ENCODE peak calls at places on chromosomes 11 and 22, in five cellular contexts. Y is body of pancreas, N is heart left ventricle, E is right lobe of liver, V is hepatocyte. K is an unnamed sample.

GRCh38 chr11:9639099-9639498 is 24.8 kb upstream of the SWAP70 start:
- DNase-seq in Y (peak; percentile 19), N (peak; percentile 45), E (no peak), V (no peak), K (peak; percentile 82)

GRCh38 chr11:65295001-65295400 is 19.7 kb upstream of the CDC42EP2 start:
- DNase-seq in Y (no peak), N (no peak), E (no peak), V (no peak), K (peak; percentile 54)

GRCh38 chr11:8833568-8834275 is 77.3 kb upstream of the AKIP1 start:
- DNase-seq in Y (no peak), N (no peak), E (no peak), V (no peak), K (no peak)

GRCh38 chr22:46587067-46587471 is 33.1 kb upstream of the GRAMD4 start:
- DNase-seq in Y (no peak), N (no peak), E (no peak), V (no peak), K (peak; percentile 71)

GRCh38 chr11:10674991-10675440 is 18.5 kb downstream of the IRAG1 start:
- DNase-seq in Y (no peak), N (peak; percentile 52), E (no peak), V (no peak), K (peak; percentile 77)

GRCh38 chr22:26547426-26547825 is 35.2 kb upstream of the TFIP11 start:
- DNase-seq in Y (no peak), N (no peak), E (no peak), V (no peak), K (no peak)

GRCh38 chr11:100878474-100878873 is 191.4 kb downstream of the ARHGAP42 start:
- DNase-seq in Y (no peak), N (peak; percentile 28), E (no peak), V (no peak), K (no peak)

GRCh38 chr22:35601743-35602633 is 15.1 kb downstream of the MB start:
- DNase-seq in Y (peak; percentile 73), N (no peak), E (no peak), V (peak; percentile 57), K (peak; percentile 27)

GRCh38 chr11:28512143-28512756 is 404.1 kb downstream of the METTL15 start:
- DNase-seq in Y (no peak), N (no peak), E (no peak), V (no peak), K (peak; percentile 73)

GRCh38 chr11:35418847-35419712 is at the start of gene SLC1A2:
- DNase-seq in Y (no peak), N (peak; percentile 34), E (no peak), V (peak; percentile 41), K (no peak)

GRCh38 chr11:121634889-121635288 is 182.1 kb upstream of the SORL1-AS1 start:
- DNase-seq in Y (no peak), N (no peak), E (no peak), V (no peak), K (no peak)

GRCh38 chr22:46890819-46891218 is 128.4 kb downstream of the TBC1D22A start:
- DNase-seq in Y (no peak), N (no peak), E (no peak), V (no peak), K (peak; percentile 54)

GRCh38 chr22:21881841-21882753 is 14.7 kb upstream of the MAPK1 start:
- DNase-seq in Y (no peak), N (no peak), E (no peak), V (no peak), K (no peak)

GRCh38 chr22:30926706-30927105 is 41.9 kb downstream of the MORC2 start:
- DNase-seq in Y (no peak), N (no peak), E (no peak), V (no peak), K (peak; percentile 26)

GRCh38 chr11:75273331-75273988 is 32.9 kb downstream of the TPBGL start:
- DNase-seq in Y (no peak), N (no peak), E (no peak), V (no peak), K (peak; percentile 45)

GRCh38 chr22:49150801-49151221 is 676.9 kb downstream of the BRD1 start:
- DNase-seq in Y (no peak), N (no peak), E (no peak), V (no peak), K (no peak)

GRCh38 chr11:35247863-35248262 is 108.9 kb downstream of the CD44 start:
- DNase-seq in Y (no peak), N (no peak), E (no peak), V (no peak), K (no peak)

GRCh38 chr11:6757373-6757967 is 14.3 kb downstream of the OR2AG2 start:
- DNase-seq in Y (peak; percentile 69), N (peak; percentile 62), E (peak; percentile 32), V (peak; percentile 78), K (no peak)

GRCh38 chr11:10294289-10294953 is 402 bp upstream of the SBF2 start:
- DNase-seq in Y (peak; percentile 47), N (peak; percentile 47), E (peak; percentile 62), V (peak; percentile 70), K (peak; percentile 85)

GRCh38 chr22:46862418-46863324 is 100.2 kb downstream of the TBC1D22A start:
- DNase-seq in Y (no peak), N (no peak), E (no peak), V (no peak), K (no peak)

GRCh38 chr11:17343907-17344306 is 7.7 kb upstream of the NCR3LG1 start:
- DNase-seq in Y (no peak), N (no peak), E (no peak), V (peak; percentile 31), K (no peak)

GRCh38 chr11:77190331-77191075 is 62.5 kb downstream of the MYO7A start:
- DNase-seq in Y (no peak), N (no peak), E (no peak), V (no peak), K (peak; percentile 65)

GRCh38 chr11:8650401-8650990 is 32.0 kb downstream of the TRIM66 start:
- DNase-seq in Y (no peak), N (no peak), E (no peak), V (no peak), K (no peak)

GRCh38 chr11:19173004-19173689 is 28.6 kb downstream of the CSRP3 start:
- DNase-seq in Y (no peak), N (peak; percentile 49), E (no peak), V (no peak), K (no peak)

GRCh38 chr11:34633990-34634725 is 13.3 kb downstream of the EHF start:
- DNase-seq in Y (peak; percentile 71), N (no peak), E (no peak), V (no peak), K (no peak)

GRCh38 chr11:2700415-2701211 is 819 bp upstream of the KCNQ1OT1 start:
- DNase-seq in Y (peak; percentile 72), N (peak; percentile 75), E (peak; percentile 82), V (peak; percentile 72), K (peak; percentile 92)

GRCh38 chr11:100563541-100564280 is 123.4 kb upstream of the ARHGAP42 start:
- DNase-seq in Y (no peak), N (no peak), E (no peak), V (no peak), K (no peak)

GRCh38 chr11:129955282-129955681 is 47.4 kb downstream of the PRDM10 start:
- DNase-seq in Y (no peak), N (no peak), E (no peak), V (no peak), K (no peak)
- H3K27ac ChIP-seq in Y (no peak overlapping the region), N (no peak overlapping the region), E (no peak overlapping the region), V (no peak overlapping the region), K (no peak overlapping the region)

GRCh38 chr11:134027671-134028070 is 41.2 kb upstream of the JAM3 start:
- DNase-seq in Y (no peak), N (no peak), E (no peak), V (no peak), K (no peak)

GRCh38 chr11:134024420-134025085 is 44.3 kb upstream of the JAM3 start:
- DNase-seq in Y (no peak), N (no peak), E (no peak), V (no peak), K (no peak)

GRCh38 chr11:134022748-134023147 is 46.1 kb upstream of the JAM3 start:
- DNase-seq in Y (no peak), N (no peak), E (no peak), V (no peak), K (no peak)

GRCh38 chr11:134026655-134027343 is 42.1 kb upstream of the JAM3 start:
- DNase-seq in Y (no peak), N (no peak), E (no peak), V (no peak), K (peak; percentile 93)

DNA sequence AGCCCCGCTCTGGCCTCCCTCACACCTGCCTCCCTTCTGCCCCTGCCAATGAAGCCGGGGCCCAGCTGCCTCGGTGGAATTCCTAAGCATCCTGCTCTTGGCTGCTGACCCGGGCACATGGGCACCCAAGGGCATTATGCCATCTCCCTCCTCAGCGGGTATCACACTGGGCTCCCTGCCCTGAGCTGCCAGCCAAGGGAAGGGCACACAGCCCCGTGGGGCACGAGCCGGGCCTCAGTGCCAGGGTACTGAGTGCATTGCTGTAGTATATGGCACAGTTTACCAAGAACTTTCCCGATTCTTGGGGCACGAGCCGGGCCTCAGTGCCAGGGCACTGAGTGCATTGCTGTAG is 43.8 kb upstream of the JAM3 start:
- DNase-seq in Y (no peak), N (peak; percentile 83), E (no peak), V (no peak), K (no peak)
- H3K36me3 ChIP-seq in Y (no peaks in the 10 kb centered on the region), N (no peaks in the 10 kb centered on the region), E (no peaks in the 10 kb centered on the region), V (no peaks in the 10 kb centered on the region), K (no peaks in the 10 kb centered on the region)

GRCh38 chr11:86247608-86248007 is 3.1 kb downstream of the EED start:
- DNase-seq in Y (no peak), N (no peak), E (no peak), V (no peak), K (no peak)

GRCh38 chr11:86248609-86249008 is 4.1 kb downstream of the EED start:
- DNase-seq in Y (no peak), N (no peak), E (no peak), V (no peak), K (no peak)

GRCh38 chr11:86246293-86246675 is 1.7 kb downstream of the EED start:
- DNase-seq in Y (no peak), N (no peak), E (no peak), V (no peak), K (no peak)

GRCh38 chr11:86251285-86251830 is 6.8 kb downstream of the EED start:
- DNase-seq in Y (no peak), N (no peak), E (no peak), V (no peak), K (no peak)

DNA sequence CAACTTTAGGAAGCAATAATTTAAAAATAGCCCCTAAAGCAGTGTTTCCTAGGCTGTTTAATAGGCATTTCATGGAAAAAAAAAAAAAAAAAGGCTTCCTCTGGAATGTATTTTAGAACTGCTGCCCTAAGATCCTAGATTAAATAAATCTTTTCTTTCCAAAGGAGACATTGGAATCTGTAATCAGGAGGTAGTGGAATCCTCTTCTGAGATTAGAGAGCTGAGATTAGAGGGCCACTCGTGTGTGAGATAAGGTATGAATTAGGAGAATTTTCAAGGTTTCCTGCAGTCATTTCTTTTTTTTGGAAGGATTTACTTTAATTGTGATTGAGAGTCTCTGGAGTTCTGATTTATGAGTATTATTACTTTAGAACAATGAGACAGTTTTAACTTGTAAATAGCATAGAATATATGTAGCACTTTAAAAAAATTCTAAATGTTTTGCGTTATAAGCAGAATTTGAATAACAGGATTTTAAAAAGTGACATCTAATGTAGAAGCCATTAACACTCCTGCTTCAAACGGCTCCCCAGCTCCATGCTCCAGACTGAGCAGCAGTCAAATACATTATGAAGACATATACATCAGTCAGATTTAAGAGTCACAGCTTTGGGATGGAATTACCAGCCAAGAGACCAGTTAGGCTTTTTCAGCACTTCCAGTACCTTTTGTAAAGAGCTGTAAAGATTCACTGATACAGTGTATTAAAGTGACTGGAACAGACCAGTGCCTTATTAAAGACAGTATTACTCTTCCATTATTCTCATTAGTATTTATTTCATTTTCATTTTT is 5.0 kb downstream of the EED start:
- DNase-seq in Y (no peak), N (no peak), E (no peak), V (no peak), K (no peak)
- H3K4me3 ChIP-seq in Y (no peak overlapping the region), N (no peak overlapping the region), E (no peak overlapping the region), V (no peak overlapping the region), K (no peak overlapping the region)

GRCh38 chr11:46279393-46280099 is 2.1 kb downstream of the CREB3L1 start:
- DNase-seq in Y (peak; percentile 55), N (peak; percentile 79), E (no peak), V (peak; percentile 41), K (peak; percentile 82)
- H3K27ac ChIP-seq in Y (peak overlapping the region; percentile 94), N (peak overlapping the region; percentile 37), E (no peak overlapping the region), V (peak overlapping the region; percentile 94), K (no peak overlapping the region)